ENCODE peak calls at places on chromosomes 1 and 21, in four cellular contexts. J is K562, E is HCT116, Y is HepG2. W is an unnamed sample. For H3K4me1, the result is how much of the 10 kb centered on the place peaks cover.

GRCh38 chr1:25795227-25795626 is 4.8 kb upstream of the SELENON start:
- DNase-seq in J (no peak), E (no peak), Y (no peak), W (no peak)

GRCh38 chr1:37479255-37480124 is 5.1 kb downstream of the ZC3H12A start:
- DNase-seq in J (peak), E (peak), Y (peak), W (no peak)

GRCh38 chr1:203564024-203564423 is 62.6 kb upstream of the ATP2B4 start:
- DNase-seq in J (no peak), E (no peak), Y (no peak), W (no peak)

GRCh38 chr1:114522264-114522575 is 11.2 kb upstream of the TRIM33 start:
- DNase-seq in J (peak), E (no peak), Y (no peak), W (no peak)

GRCh38 chr1:229619614-229620013 is 6.3 kb downstream of the TAF5L start:
- DNase-seq in J (peak), E (no peak), Y (no peak), W (no peak)

GRCh38 chr1:1371741-1372711 is 3.0 kb downstream of the AURKAIP1 start:
- DNase-seq in J (peak), E (no peak), Y (peak), W (peak)

GRCh38 chr1:148160421-148161251 is 8.6 kb upstream of the NBPF11 start:
- DNase-seq in J (no peak), E (no peak), Y (no peak), W (no peak)

GRCh38 chr1:24621121-24621520 is 22.0 kb upstream of the SRRM1 start:
- DNase-seq in J (no peak), E (no peak), Y (no peak), W (no peak)

GRCh38 chr1:201275266-201275666 is 8.0 kb upstream of the PKP1 start:
- DNase-seq in J (no peak), E (peak), Y (no peak), W (peak)

GRCh38 chr1:224804220-224804619 is 125.3 kb upstream of the DNAH14 start:
- DNase-seq in J (no peak), E (no peak), Y (no peak), W (no peak)

GRCh38 chr1:184388671-184389292 is 2.0 kb downstream of the C1orf21 start:
- DNase-seq in J (no peak), E (no peak), Y (no peak), W (no peak)

GRCh38 chr1:223273511-223273910 is 90.5 kb downstream of the SUSD4 start:
- DNase-seq in J (no peak), E (no peak), Y (no peak), W (no peak)

GRCh38 chr1:161350666-161351065 is 17.0 kb downstream of the CFAP126 start:
- DNase-seq in J (no peak), E (no peak), Y (no peak), W (no peak)

GRCh38 chr1:231419738-231420298 is 2.3 kb downstream of the EGLN1 start:
- DNase-seq in J (no peak), E (no peak), Y (no peak), W (no peak)

GRCh38 chr1:51157411-51157810 is 55.4 kb downstream of the C1orf185 start:
- DNase-seq in J (no peak), E (no peak), Y (no peak), W (no peak)

GRCh38 chr1:3858231-3858981 is 1.1 kb downstream of the DFFB start:
- DNase-seq in J (peak), E (no peak), Y (peak), W (no peak)

GRCh38 chr1:194056169-194056568 is 869.8 kb upstream of the B3GALT2 start:
- DNase-seq in J (no peak), E (no peak), Y (no peak), W (no peak)

GRCh38 chr1:98702976-98703375 is 41.5 kb downstream of the SNX7 start:
- DNase-seq in J (no peak), E (no peak), Y (no peak), W (no peak)

GRCh38 chr1:192357904-192358303 is 41.1 kb downstream of the RGS21 start:
- DNase-seq in J (no peak), E (no peak), Y (no peak), W (no peak)

GRCh38 chr1:169884616-169885015 is 9.1 kb downstream of the SCYL3 start:
- DNase-seq in J (no peak), E (no peak), Y (no peak), W (no peak)

GRCh38 chr1:153610334-153611023 is 2.5 kb downstream of the S100A16 start:
- DNase-seq in J (no peak), E (no peak), Y (no peak), W (no peak)
- H3K4me1 ChIP-seq in J (under half), E (half or more), Y (half or more), W (under half)

GRCh38 chr1:61925591-61926298 is 183.5 kb downstream of the PATJ start:
- DNase-seq in J (no peak), E (no peak), Y (no peak), W (no peak)
- TF ChIP-seq SIN3A in J (no peak), E (no peak), Y (no peak), W (no peak)

DNA sequence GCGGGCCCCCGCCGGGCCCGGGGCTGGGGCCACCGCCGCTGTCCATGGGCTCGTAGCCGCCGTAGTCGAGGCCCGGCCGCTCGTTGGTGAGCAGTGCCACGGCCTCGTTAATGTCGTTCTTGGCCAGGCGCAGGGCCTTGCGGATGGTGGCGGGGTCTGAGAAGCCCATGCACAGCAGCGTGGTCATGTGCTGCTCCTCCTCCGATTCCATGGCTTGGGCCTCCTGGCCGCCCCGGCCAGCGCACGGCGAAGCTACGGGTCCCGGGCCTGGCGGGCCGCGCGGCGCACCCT is 316 bp downstream of the USP24 start:
- DNase-seq in J (no peak), E (no peak), Y (no peak), W (no peak)
- TF ChIP-seq TCF7L2 in J (no peak), E (no peak), Y (no peak), W (no peak)

GRCh38 chr1:61082336-61083013 is at the start of gene NFIA:
- DNase-seq in J (peak), E (peak), Y (peak), W (peak)

GRCh38 chr1:61085191-61086086 is 3.1 kb downstream of the NFIA start:
- DNase-seq in J (no peak), E (no peak), Y (no peak), W (no peak)

GRCh38 chr1:61083014-61083798 is 845 bp downstream of the NFIA start:
- DNase-seq in J (peak), E (no peak), Y (no peak), W (no peak)

GRCh38 chr1:61084560-61084991 is 2.2 kb downstream of the NFIA start:
- DNase-seq in J (no peak), E (no peak), Y (no peak), W (no peak)

DNA sequence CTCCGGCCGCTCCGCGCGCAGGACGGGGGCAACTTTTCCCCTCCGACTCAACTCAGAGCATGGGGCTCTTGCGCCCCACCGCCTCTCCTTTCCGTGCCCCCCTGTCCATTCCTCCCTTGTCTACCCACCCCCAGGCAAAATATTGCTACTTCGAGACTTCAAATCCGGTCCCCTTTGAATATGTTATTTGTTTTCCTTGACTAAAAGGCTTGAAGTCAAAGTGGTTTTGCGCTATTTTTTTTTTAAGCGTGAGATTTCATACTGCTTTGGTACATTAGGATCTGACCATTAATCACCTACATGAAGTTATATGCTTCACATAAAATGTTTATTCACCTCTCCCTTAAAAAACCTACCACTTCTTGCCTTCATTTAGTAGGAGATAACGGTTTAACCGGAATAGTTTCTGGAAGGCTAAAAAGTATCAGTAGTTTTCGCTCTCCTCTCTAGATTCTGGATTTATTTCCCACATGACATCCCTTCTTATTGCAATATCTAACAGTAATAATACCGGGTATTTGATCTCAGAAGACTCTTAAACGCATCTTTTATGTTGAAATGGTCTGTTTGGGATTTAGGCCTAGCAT is 1.5 kb downstream of the NFIA start:
- DNase-seq in J (peak), E (no peak), Y (no peak), W (peak)
- H3K4me1 ChIP-seq in J (under half), E (under half), Y (half or more), W (half or more)

DNA sequence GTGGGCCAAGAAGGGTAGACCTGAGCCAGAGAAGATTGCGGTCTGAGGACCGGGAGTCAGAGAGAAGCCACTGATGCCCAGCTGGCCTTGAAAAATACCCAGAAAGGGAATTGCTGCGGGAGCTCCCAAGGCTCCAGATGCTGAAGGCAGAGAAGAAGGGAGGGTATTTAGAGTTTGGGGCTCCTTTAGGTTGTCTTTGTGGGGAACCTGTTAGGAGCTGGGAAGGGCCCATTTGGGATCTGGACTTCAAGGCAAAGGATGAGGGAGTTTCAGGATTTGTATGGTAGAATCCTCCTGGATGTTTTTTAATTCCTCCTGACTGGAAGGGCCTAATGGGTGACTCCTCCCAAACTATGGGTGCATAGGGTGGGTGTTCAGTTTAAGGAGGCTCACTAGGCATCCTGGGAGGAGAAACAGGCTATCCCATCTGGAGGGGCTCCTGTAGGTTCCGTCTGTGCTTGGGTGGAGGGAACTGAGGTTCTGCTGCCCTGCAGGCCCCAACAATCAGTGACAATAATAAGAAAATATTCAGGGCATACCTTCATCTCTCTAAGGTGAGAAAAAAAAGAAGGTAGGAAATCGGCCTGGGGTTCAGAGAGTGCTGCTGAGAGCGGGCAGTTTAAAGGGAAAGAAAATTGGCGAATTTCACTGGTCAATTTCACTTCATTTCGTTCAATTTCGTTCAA is 5.1 kb downstream of the FOXD2 start:
- DNase-seq in J (no peak), E (no peak), Y (no peak), W (no peak)
- TF ChIP-seq SIN3A in J (no peak), E (no peak), Y (no peak), W (no peak)

GRCh38 chr1:90783181-90783580 is 66.1 kb upstream of the BARHL2 start:
- DNase-seq in J (no peak), E (no peak), Y (no peak), W (no peak)

GRCh38 chr1:90781429-90782020 is 64.4 kb upstream of the BARHL2 start:
- DNase-seq in J (no peak), E (no peak), Y (no peak), W (no peak)

GRCh38 chr1:90786709-90787108 is 69.6 kb upstream of the BARHL2 start:
- DNase-seq in J (no peak), E (no peak), Y (no peak), W (no peak)

GRCh38 chr1:90782046-90782445 is 64.9 kb upstream of the BARHL2 start:
- DNase-seq in J (no peak), E (no peak), Y (no peak), W (no peak)

DNA sequence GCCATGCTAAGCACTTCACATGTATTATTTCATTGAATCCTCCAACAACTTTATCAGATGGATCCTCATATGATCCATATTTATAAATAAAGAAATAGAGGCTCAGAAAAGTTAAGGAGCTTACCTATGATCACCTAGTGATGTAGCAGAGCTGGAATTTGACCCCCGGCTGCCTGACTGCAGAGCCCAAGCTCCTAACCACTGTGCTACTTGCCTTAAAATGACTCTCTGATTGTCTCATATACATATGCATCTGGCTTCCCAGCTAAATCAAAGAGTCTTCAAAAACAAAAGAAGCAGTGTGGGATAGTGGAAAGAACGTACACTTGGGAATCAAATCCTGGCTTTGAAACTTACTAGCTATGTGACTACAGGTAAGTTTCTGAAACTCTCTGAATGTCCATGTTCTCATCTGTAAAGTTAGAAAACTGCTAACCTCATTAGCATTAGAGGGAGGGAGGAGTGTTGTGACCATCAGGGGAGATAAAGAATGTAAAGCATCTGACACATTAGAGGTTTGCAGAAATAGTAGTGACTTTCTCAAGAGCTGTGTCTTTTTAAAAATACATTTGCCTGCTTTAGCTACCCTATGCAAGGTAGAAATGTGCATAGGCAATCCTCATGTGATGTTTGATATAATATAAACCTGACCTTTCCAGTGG is 67.2 kb upstream of the BARHL2 start:
- DNase-seq in J (no peak), E (no peak), Y (no peak), W (no peak)
- TF ChIP-seq TCF7L2 in J (no peak), E (no peak), Y (no peak), W (no peak)

DNA sequence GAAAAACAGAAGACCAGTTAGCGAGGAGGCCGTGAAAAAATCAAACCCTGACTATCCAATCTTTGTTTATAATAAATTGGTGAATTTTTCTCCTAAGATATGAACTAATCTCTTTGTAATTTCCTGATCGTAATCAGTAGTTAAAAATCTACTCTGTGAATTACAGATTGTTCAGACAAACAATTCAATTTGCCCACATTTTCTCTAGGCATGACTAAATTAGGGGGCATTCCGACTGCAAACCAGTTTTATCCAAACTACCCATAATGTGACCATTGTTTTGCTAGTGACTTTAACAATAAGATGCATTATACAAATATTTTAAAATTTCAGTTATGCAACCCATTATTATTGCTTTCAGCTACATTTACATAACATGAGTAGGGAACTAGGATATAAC is 546.9 kb upstream of the ADAMTS5 start:
- DNase-seq in J (no peak), E (no peak), Y (no peak), W (no peak)
- H3K4me1 ChIP-seq in J (under half), E (under half), Y (under half), W (under half)

GRCh38 chr21:41779659-41780058 is 12.8 kb upstream of the RIPK4 start:
- DNase-seq in J (no peak), E (no peak), Y (no peak), W (no peak)
- TF ChIP-seq SIN3A in J (no peak), E (no peak), Y (no peak), W (no peak)